ENCODE peak calls at places on chromosomes 4 and X, in nine cellular contexts. C is COR-L47; X is stimulated activated CD8-positive, alpha-beta memory T cell treated with anti-CD3 and anti-CD28 coated beads, Interleukin-7, amount 100 ng/mL, for 24 hours; V is spleen; T is dorsolateral prefrontal cortex; Y is NCI-H748 treated with DMSO at 0.1 percent for 48 hours; O is foreskin melanocyte; A is SK-N-SH; U is NCI-H2081. K is an unnamed sample.
A peak's percentile ranks its signal among the peaks of the same experiment; 100 is the strongest.

GRCh38 chr4:106186201-106186600 is 129.8 kb downstream of the TBCK start:
- DNase-seq in C (no peak), X (no peak), V (no peak), T (no peak), Y (no peak), O (no peak), A (no peak), U (no peak), K (no peak)

GRCh38 chr4:3704669-3705068 is 61.5 kb upstream of the ADRA2C start:
- DNase-seq in C (no peak), X (no peak), V (peak; percentile 22), T (peak; percentile 8), Y (no peak), O (no peak), A (no peak), U (no peak), K (no peak)

GRCh38 chrX:3468031-3468430 is 121.6 kb upstream of the MXRA5 start:
- DNase-seq in C (no peak), X (no peak), V (no peak), T (no peak), Y (no peak), O (no peak), A (no peak), U (no peak), K (no peak)

GRCh38 chr4:138188406-138189084 is 53.6 kb downstream of the SLC7A11 start:
- DNase-seq in C (no peak), X (no peak), V (no peak), T (no peak), Y (no peak), O (no peak), A (no peak), U (no peak), K (no peak)

GRCh38 chr4:120841580-120841979 is 80.9 kb downstream of the PRDM5 start:
- DNase-seq in C (no peak), X (no peak), V (no peak), T (no peak), Y (no peak), O (no peak), A (no peak), U (no peak), K (no peak)

GRCh38 chr4:143616771-143617170 is 83.7 kb downstream of the FREM3 start:
- DNase-seq in C (no peak), X (no peak), V (no peak), T (no peak), Y (no peak), O (no peak), A (no peak), U (no peak), K (no peak)

GRCh38 chrX:17692709-17693346 is 44.5 kb upstream of the SCML1 start:
- DNase-seq in C (no peak), X (no peak), V (no peak), T (no peak), Y (no peak), O (no peak), A (no peak), U (peak; percentile 27), K (peak; percentile 4)

GRCh38 chrX:69031181-69031580 is 134.1 kb downstream of the PJA1 start:
- DNase-seq in C (no peak), X (no peak), V (no peak), T (no peak), Y (no peak), O (no peak), A (peak; percentile 51), U (no peak), K (no peak)

GRCh38 chr4:52157641-52158316 is 106.7 kb downstream of the SPATA18 start:
- DNase-seq in C (no peak), X (no peak), V (no peak), T (no peak), Y (no peak), O (no peak), A (no peak), U (no peak), K (no peak)

GRCh38 chr4:110625593-110626292 is 2.9 kb upstream of the PITX2 start:
- DNase-seq in C (no peak), X (no peak), V (no peak), T (no peak), Y (no peak), O (no peak), A (no peak), U (no peak), K (no peak)

GRCh38 chrX:153423652-153424051 is 12.4 kb downstream of the ZFP92 start:
- DNase-seq in C (no peak), X (no peak), V (no peak), T (no peak), Y (no peak), O (no peak), A (no peak), U (no peak), K (no peak)

GRCh38 chr4:109365944-109366343 is 63.5 kb upstream of the COL25A1 start:
- DNase-seq in C (no peak), X (no peak), V (no peak), T (no peak), Y (no peak), O (no peak), A (no peak), U (no peak), K (no peak)

GRCh38 chrX:139324756-139325155 is 205.8 kb upstream of the F9 start:
- DNase-seq in C (no peak), X (no peak), V (no peak), T (no peak), Y (no peak), O (no peak), A (no peak), U (no peak), K (no peak)

GRCh38 chr4:47239649-47240048 is 208.3 kb downstream of the GABRB1 start:
- DNase-seq in C (no peak), X (no peak), V (peak; percentile 46), T (no peak), Y (no peak), O (no peak), A (no peak), U (no peak), K (no peak)

GRCh38 chr4:118909173-118909956 is 20.7 kb downstream of the SYNPO2 start:
- DNase-seq in C (no peak), X (no peak), V (no peak), T (no peak), Y (no peak), O (no peak), A (no peak), U (no peak), K (no peak)

GRCh38 chr4:91936301-91936700 is 367.5 kb upstream of the GRID2 start:
- DNase-seq in C (peak; percentile 79), X (no peak), V (no peak), T (no peak), Y (peak; percentile 21), O (no peak), A (no peak), U (peak; percentile 39), K (no peak)

GRCh38 chr4:42673084-42673429 is 16.2 kb upstream of the ATP8A1 start:
- DNase-seq in C (no peak), X (no peak), V (no peak), T (no peak), Y (no peak), O (no peak), A (no peak), U (no peak), K (no peak)

GRCh38 chrX:47179221-47179927 is 14.3 kb upstream of the UBA1 start:
- DNase-seq in C (no peak), X (no peak), V (peak; percentile 65), T (no peak), Y (no peak), O (peak; percentile 41), A (no peak), U (no peak), K (no peak)

GRCh38 chrX:72107320-72107719 is 24.4 kb downstream of the RTL5 start:
- DNase-seq in C (no peak), X (no peak), V (no peak), T (no peak), Y (no peak), O (peak; percentile 11), A (peak; percentile 31), U (no peak), K (peak; percentile 34)

GRCh38 chr4:21211836-21212235 is 511.6 kb downstream of the PACRGL start:
- DNase-seq in C (peak; percentile 8), X (no peak), V (no peak), T (no peak), Y (no peak), O (no peak), A (no peak), U (no peak), K (no peak)

GRCh38 chrX:12955882-12956703 is 18.8 kb upstream of the TMSB4X start:
- DNase-seq in C (no peak), X (no peak), V (peak; percentile 94), T (no peak), Y (no peak), O (no peak), A (no peak), U (no peak), K (no peak)

GRCh38 chr4:113474017-113474416 is 287.5 kb downstream of the CAMK2D start:
- DNase-seq in C (no peak), X (no peak), V (no peak), T (no peak), Y (no peak), O (no peak), A (no peak), U (no peak), K (no peak)

GRCh38 chr4:95545526-95545925 is 3.2 kb downstream of the UNC5C start:
- DNase-seq in C (no peak), X (no peak), V (no peak), T (no peak), Y (no peak), O (peak; percentile 46), A (no peak), U (no peak), K (peak; percentile 31)

GRCh38 chr4:24372341-24372740 is 212.0 kb downstream of the DHX15 start:
- DNase-seq in C (no peak), X (no peak), V (no peak), T (no peak), Y (no peak), O (no peak), A (no peak), U (no peak), K (no peak)

GRCh38 chrX:101370888-101371504 is 15.0 kb downstream of the BTK start:
- DNase-seq in C (no peak), X (no peak), V (no peak), T (no peak), Y (no peak), O (no peak), A (no peak), U (no peak), K (no peak)

GRCh38 chr4:79897174-79897573 is 175.9 kb downstream of the ANTXR2 start:
- DNase-seq in C (no peak), X (no peak), V (no peak), T (no peak), Y (no peak), O (no peak), A (no peak), U (no peak), K (no peak)

GRCh38 chr4:14269824-14270223 is 642.3 kb upstream of the BOD1L1 start:
- DNase-seq in C (no peak), X (no peak), V (no peak), T (no peak), Y (no peak), O (no peak), A (no peak), U (no peak), K (no peak)

GRCh38 chr4:85587952-85588351 is 113.0 kb downstream of the ARHGAP24 start:
- DNase-seq in C (no peak), X (no peak), V (no peak), T (no peak), Y (no peak), O (no peak), A (no peak), U (no peak), K (no peak)

GRCh38 chr4:13968723-13969122 is 341.2 kb upstream of the BOD1L1 start:
- DNase-seq in C (no peak), X (no peak), V (no peak), T (no peak), Y (no peak), O (no peak), A (no peak), U (no peak), K (no peak)

GRCh38 chr4:128802680-128803628 is 6.5 kb upstream of the JADE1 start:
- DNase-seq in C (no peak), X (no peak), V (no peak), T (no peak), Y (no peak), O (no peak), A (no peak), U (no peak), K (no peak)

GRCh38 chr4:100289530-100289888 is 99.2 kb upstream of the DDIT4L start:
- DNase-seq in C (no peak), X (no peak), V (no peak), T (no peak), Y (no peak), O (no peak), A (no peak), U (no peak), K (no peak)

K was measured in SK-MEL-5.